ENCODE peak calls at places on chromosomes 12 and 14, in eight cellular contexts. T is lower lobe of right lung, Z is IMR-90, X is mesenchymal stem cell, K is H1, B is small intestine, D is tibial nerve, H is left ventricle myocardium inferior. J is an unnamed sample.

GRCh38 chr12:81468206-81468605 is 290.9 kb downstream of the PPFIA2 start:
- DNase-seq in T (no peak), Z (peak), X (no peak), K (no peak), B (no peak), D (no peak), H (no peak), J (peak)

GRCh38 chr14:102806447-102806846 is 29.2 kb downstream of the TRAF3 start:
- DNase-seq in T (no peak), Z (no peak), X (no peak), K (no peak), B (no peak), D (no peak), H (no peak), J (no peak)

GRCh38 chr12:3200032-3200617 is 122.9 kb downstream of the TSPAN9 start:
- DNase-seq in T (no peak), Z (peak), X (peak), K (peak), B (peak), D (no peak), H (peak), J (peak)

GRCh38 chr14:88045705-88046104 is 40.8 kb downstream of the GPR65 start:
- DNase-seq in T (peak), Z (no peak), X (no peak), K (no peak), B (no peak), D (no peak), H (no peak), J (no peak)

GRCh38 chr12:42410345-42410744 is 84.4 kb downstream of the PPHLN1 start:
- DNase-seq in T (no peak), Z (no peak), X (no peak), K (no peak), B (no peak), D (no peak), H (no peak), J (no peak)

GRCh38 chr14:65922166-65922565 is 509.6 kb downstream of the FUT8 start:
- DNase-seq in T (no peak), Z (no peak), X (no peak), K (no peak), B (no peak), D (no peak), H (no peak), J (no peak)

GRCh38 chr14:52012635-52013034 is 23.3 kb downstream of the RTRAF start:
- DNase-seq in T (no peak), Z (no peak), X (peak), K (no peak), B (no peak), D (no peak), H (peak), J (no peak)

GRCh38 chr12:2341871-2342270 is 289.1 kb downstream of the CACNA1C start:
- DNase-seq in T (no peak), Z (peak), X (peak), K (no peak), B (no peak), D (no peak), H (no peak), J (peak)

GRCh38 chr14:22071001-22071400 is 397.4 kb upstream of the OR4E1 start:
- DNase-seq in T (no peak), Z (no peak), X (no peak), K (no peak), B (peak), D (no peak), H (no peak), J (no peak)

DNA sequence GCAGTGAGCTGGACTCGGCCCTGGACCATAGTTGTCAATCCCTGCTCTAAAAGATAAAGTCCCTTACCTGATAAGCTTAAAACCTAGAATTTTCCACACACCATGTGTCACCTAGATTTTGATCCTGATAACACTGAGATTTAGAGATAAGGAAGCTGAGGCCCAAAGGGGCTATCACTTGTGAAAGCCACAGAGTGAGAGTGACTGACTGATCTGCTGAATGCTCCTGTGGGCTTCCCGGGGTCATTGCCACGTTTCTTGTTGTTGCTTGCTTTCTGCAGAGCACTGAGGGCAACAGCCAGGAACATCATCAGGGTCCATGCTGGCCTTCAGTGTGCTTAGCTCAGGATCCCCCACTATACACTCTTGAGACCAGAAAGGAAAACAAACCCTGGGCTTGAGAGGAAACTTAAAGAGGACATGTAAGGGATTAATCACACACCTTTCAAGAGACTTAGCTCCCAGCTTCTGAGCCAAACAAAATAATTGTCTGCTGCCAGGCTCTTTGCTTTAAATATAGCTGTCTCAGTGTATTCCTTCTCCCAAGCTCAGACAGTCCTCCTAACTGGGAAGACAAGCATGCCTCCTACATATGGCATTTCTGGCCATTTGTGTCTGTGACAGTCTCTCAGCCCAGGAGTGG is 82.6 kb upstream of the ARHGAP5 start:
- DNase-seq in T (no peak), Z (no peak), X (no peak), K (no peak), B (no peak), D (no peak), H (no peak), J (peak)
- H3K27ac ChIP-seq in T (no peak), Z (no peak), X (no peak), K (no peak), B (no peak), D (no peak), H (peak), J (peak)

DNA sequence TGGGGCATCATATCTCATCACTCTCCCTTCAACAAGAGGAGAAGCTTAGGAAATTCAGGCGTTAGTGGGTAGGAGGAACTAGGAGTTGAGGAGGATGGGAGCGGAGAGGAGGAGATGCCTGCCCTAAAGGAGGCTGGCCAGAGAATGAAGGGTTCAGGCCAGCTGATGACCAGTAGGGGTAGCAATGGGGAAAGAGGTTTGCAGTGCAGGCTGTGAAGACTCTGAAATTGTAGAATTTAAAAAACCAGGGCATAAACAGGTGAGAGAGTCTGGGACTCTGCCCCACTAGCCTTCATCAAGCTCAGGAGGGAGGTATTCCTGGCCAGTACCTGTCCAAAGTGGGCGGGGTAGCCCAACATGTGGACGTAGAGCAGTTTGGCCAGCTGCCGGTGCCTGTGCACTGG is 807 bp downstream of the AP1G2 start:
- DNase-seq in T (no peak), Z (no peak), X (peak), K (no peak), B (no peak), D (no peak), H (no peak), J (peak)
- H3K27ac ChIP-seq in T (peak), Z (no peak), X (peak), K (peak), B (peak), D (no peak), H (peak), J (no peak)

DNA sequence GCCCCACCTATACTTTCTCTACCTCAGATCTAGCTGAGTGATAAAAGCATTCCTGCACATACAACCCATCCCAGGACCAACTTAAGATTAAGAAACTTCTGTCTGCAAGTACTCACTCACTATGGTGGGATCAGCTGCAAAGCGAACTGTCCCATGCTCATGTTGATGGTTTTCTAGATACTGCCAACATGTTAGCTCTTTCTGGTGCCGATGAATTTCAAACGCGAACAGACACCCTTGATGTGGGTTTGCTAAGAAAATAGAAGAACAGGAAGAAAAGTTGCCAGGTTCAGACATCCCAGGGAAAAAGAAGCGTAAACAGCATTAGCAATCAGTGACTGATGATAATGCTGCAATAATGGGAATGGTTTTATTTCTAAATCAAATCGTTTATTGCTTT is 1.5 kb upstream of the SLC39A2 start:
- DNase-seq in T (no peak), Z (no peak), X (no peak), K (no peak), B (no peak), D (no peak), H (no peak), J (no peak)
- H3K27ac ChIP-seq in T (no peak), Z (no peak), X (no peak), K (no peak), B (no peak), D (no peak), H (no peak), J (no peak)

DNA sequence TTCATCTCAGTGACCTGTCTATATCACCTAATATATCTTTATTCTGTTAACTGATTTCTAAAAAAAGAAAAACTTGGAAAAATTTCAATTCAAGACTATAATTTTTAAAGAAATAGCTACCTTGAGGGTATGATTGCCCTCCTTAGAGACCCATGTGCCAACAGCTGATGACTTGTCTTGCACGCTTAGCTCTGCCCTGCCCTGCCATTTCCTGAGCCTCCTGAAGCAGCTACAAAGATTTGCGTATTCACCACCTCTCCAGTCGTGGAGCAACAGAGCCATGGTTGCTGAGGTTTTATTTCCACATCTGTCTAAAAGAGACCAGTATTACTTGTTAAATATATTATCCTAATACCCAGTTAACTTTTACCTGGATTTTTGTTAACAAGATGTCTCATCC is 91.7 kb upstream of the ATF1 start:
- DNase-seq in T (no peak), Z (no peak), X (no peak), K (no peak), B (no peak), D (no peak), H (no peak), J (no peak)
- H3K27ac ChIP-seq in T (no peak), Z (no peak), X (no peak), K (no peak), B (no peak), D (no peak), H (no peak), J (no peak)